ENCODE peak calls at places on chromosome 3, in six cellular contexts. R is ovary, S is coronary artery, Q is dorsolateral prefrontal cortex, L is body of pancreas, K is kidney. Z is an unnamed sample.

GRCh38 chr3:13107661-13108060 is 34.4 kb upstream of the IQSEC1 start:
- DNase-seq in R (no peak), S (peak), Q (no peak), L (no peak), K (peak), Z (peak)

GRCh38 chr3:150521458-150521857 is 24.8 kb downstream of the SERP1 start:
- DNase-seq in R (no peak), S (no peak), Q (no peak), L (no peak), K (no peak), Z (no peak)

GRCh38 chr3:15903164-15903563 is 105.4 kb upstream of the ANKRD28 start:
- DNase-seq in R (peak), S (no peak), Q (peak), L (peak), K (no peak), Z (no peak)

GRCh38 chr3:18423401-18424212 is 1.5 kb downstream of the SATB1 start:
- DNase-seq in R (peak), S (no peak), Q (peak), L (peak), K (peak), Z (no peak)

GRCh38 chr3:24608701-24609387 is 114.2 kb upstream of the THRB start:
- DNase-seq in R (no peak), S (no peak), Q (no peak), L (no peak), K (no peak), Z (no peak)

GRCh38 chr3:143309622-143310190 is 190.1 kb downstream of the CHST2 start:
- DNase-seq in R (peak), S (no peak), Q (no peak), L (no peak), K (no peak), Z (no peak)

GRCh38 chr3:158771982-158772381 is 29.9 kb upstream of the MFSD1 start:
- DNase-seq in R (no peak), S (no peak), Q (no peak), L (no peak), K (no peak), Z (no peak)

GRCh38 chr3:195147649-195148121 is 123.3 kb downstream of the XXYLT1 start:
- DNase-seq in R (no peak), S (no peak), Q (no peak), L (peak), K (no peak), Z (no peak)

GRCh38 chr3:196012481-196012880 is 69.4 kb downstream of the TFRC start:
- DNase-seq in R (no peak), S (no peak), Q (no peak), L (no peak), K (no peak), Z (no peak)

GRCh38 chr3:52670621-52671521 is 14.8 kb downstream of the PBRM1 start:
- DNase-seq in R (peak), S (peak), Q (no peak), L (peak), K (no peak), Z (no peak)

GRCh38 chr3:193875601-193876321 is 260.2 kb upstream of the HES1 start:
- DNase-seq in R (no peak), S (no peak), Q (no peak), L (no peak), K (no peak), Z (no peak)

GRCh38 chr3:30645077-30645476 is 38.7 kb downstream of the TGFBR2 start:
- DNase-seq in R (no peak), S (no peak), Q (no peak), L (no peak), K (no peak), Z (no peak)

GRCh38 chr3:141246958-141247301 is 15.3 kb downstream of the PXYLP1 start:
- DNase-seq in R (no peak), S (no peak), Q (no peak), L (no peak), K (no peak), Z (no peak)

GRCh38 chr3:138935864-138936762 is 10.8 kb downstream of the FOXL2 start:
- DNase-seq in R (peak), S (no peak), Q (peak), L (peak), K (peak), Z (no peak)

GRCh38 chr3:5250467-5251195 is 63.1 kb downstream of the EDEM1 start:
- DNase-seq in R (no peak), S (no peak), Q (no peak), L (peak), K (no peak), Z (no peak)

GRCh38 chr3:193240850-193241706 is at the start of gene PLAAT1:
- DNase-seq in R (peak), S (no peak), Q (peak), L (peak), K (peak), Z (peak)

GRCh38 chr3:58720526-58720925 is 54.0 kb upstream of the FAM3D start:
- DNase-seq in R (no peak), S (no peak), Q (no peak), L (no peak), K (no peak), Z (no peak)

GRCh38 chr3:192212335-192212734 is 515.0 kb downstream of the FGF12 start:
- DNase-seq in R (no peak), S (no peak), Q (no peak), L (no peak), K (no peak), Z (no peak)
- TF ChIP-seq CTCF in R (no peak), S (no peak), Q (no peak), L (no peak), K (no peak), Z (peak)

GRCh38 chr3:171455603-171456550 is 4.3 kb downstream of the TNIK start:
- DNase-seq in R (no peak), S (no peak), Q (no peak), L (peak), K (no peak), Z (no peak)

GRCh38 chr3:171451915-171452707 is 8.1 kb downstream of the TNIK start:
- DNase-seq in R (no peak), S (no peak), Q (no peak), L (no peak), K (no peak), Z (no peak)

GRCh38 chr3:171456765-171457164 is 3.4 kb downstream of the TNIK start:
- DNase-seq in R (no peak), S (no peak), Q (no peak), L (no peak), K (no peak), Z (no peak)

GRCh38 chr3:171454026-171454425 is 6.2 kb downstream of the TNIK start:
- DNase-seq in R (no peak), S (no peak), Q (no peak), L (no peak), K (no peak), Z (no peak)

DNA sequence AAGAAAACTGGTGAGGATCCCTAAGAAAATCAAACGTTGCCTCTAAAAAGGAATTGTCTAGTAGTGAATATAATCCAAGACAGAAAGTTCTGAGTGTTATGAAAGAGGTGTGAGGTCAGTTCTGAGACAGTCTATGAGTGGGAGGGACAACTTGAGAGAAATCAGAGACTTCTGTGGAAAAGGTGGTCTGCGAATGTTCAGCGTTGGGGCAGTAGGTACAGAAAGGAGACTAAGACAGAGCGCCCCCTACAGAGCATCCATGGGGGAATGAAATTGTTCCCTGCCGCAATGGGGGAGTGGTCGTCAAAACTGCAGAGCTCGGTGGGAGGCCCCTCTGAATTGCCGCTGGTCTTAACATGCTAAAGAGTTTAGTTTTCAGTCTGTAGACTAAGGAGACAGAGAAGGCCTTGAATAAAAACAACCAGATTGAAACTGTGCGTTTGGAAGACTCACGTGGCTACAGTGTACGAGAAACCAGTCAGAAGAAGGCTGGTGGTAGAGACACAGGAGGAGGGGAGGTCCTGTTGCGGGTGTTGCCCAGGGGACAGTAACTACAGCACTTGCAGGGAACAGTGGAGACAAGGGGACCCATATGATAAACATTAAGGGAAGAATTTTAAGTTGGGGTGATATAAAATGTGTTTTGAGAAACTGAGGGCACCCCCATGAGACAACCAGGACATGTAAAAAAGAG is 6.9 kb downstream of the TNIK start:
- DNase-seq in R (no peak), S (no peak), Q (no peak), L (no peak), K (no peak), Z (no peak)
- TF ChIP-seq CTCF in R (no peak), S (no peak), Q (peak), L (no peak), K (no peak), Z (peak)

GRCh38 chr3:40871411-40871810 is 327.9 kb upstream of the CTNNB1 start:
- DNase-seq in R (no peak), S (peak), Q (no peak), L (no peak), K (no peak), Z (no peak)

GRCh38 chr3:40867826-40868225 is 331.5 kb upstream of the CTNNB1 start:
- DNase-seq in R (no peak), S (peak), Q (no peak), L (no peak), K (no peak), Z (no peak)

GRCh38 chr3:40869013-40869412 is 330.3 kb upstream of the CTNNB1 start:
- DNase-seq in R (no peak), S (no peak), Q (no peak), L (no peak), K (no peak), Z (no peak)

GRCh38 chr3:40872562-40872961 is 326.7 kb upstream of the CTNNB1 start:
- DNase-seq in R (no peak), S (peak), Q (no peak), L (no peak), K (no peak), Z (no peak)

DNA sequence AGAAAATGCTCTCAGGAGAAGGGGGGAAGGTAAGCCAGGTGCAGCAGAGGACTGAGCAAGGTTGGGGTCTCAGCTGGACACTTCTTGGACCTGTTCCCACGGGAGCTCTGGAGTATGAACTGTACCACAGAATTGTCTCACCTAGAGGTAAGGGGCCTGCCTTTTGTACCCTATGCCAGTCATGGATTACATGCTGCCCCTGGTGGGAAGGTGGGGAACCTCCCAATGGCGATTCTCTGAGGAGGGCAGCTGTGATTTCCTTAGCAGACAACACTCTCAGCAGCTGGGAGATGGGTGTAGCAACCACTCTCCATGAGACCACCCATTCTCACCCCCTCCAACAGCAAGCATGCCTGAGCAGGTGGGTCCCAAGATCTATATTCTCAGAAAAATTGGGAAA is 329.4 kb upstream of the CTNNB1 start:
- DNase-seq in R (no peak), S (peak), Q (no peak), L (no peak), K (no peak), Z (no peak)
- TF ChIP-seq CTCF in R (no peak), S (no peak), Q (no peak), L (no peak), K (no peak), Z (peak)

DNA sequence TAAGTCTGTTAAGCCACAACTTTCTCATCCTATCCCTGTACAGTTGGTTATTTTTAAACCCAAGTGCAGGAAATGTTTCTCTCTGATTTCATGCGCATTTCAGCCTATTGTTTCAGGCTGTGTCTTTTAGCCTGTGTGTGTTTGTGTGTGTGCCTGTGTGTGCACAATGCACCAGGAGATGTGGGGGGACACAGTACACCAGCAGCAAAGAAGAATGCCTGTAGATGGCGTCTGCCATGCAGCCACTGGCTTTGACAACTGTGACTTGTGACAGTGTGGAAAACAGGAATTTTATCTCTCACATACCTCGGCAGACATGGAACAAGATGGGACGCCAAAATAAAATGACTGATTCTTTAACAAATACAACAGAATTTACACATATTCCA is 43.6 kb upstream of the PLXNA1 start:
- DNase-seq in R (no peak), S (no peak), Q (no peak), L (no peak), K (no peak), Z (no peak)
- TF ChIP-seq CTCF in R (no peak), S (no peak), Q (peak), L (no peak), K (peak), Z (peak)

DNA sequence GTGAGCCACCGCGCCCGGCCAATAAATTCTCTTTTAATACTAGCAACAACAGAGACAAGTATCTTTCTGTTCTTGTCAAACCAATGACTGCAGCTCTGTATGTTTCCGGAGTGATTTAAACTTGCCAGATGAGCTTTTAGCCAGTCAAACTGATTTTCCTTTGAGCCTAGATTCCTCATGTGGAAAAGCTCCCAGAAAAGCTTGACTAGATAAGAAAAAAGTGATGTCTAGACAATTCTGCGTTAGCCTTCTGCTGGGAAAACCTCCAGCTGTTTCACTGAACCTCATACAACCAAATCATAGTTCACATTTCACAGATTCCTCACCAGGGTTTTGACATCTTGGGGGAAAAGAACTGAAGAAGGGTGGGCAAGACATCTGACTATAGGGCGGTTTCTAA is 78.6 kb downstream of the MAGI1 start:
- DNase-seq in R (no peak), S (no peak), Q (no peak), L (no peak), K (no peak), Z (no peak)
- TF ChIP-seq CTCF in R (no peak), S (no peak), Q (no peak), L (no peak), K (no peak), Z (no peak)

DNA sequence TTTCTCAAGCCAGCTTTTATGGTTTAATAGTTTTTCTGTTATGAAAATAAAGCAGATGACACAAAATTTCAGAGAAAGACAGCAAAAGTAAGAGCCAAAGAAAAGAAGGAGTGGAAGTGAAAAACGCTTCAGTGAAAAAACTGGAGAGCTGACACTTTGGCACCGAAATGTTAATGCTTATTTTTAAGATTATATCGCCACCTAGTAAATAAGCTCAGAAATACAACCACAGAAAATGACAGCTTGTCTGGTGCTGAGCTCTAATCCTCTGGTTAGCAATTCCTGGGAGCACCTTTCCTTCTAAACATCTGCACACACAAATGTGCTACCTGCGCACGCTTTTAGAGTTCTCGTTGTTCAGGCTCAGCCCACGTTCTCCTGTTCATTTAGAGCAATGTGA is 101.7 kb downstream of the ZPLD1 start:
- DNase-seq in R (no peak), S (no peak), Q (no peak), L (peak), K (no peak), Z (no peak)
- TF ChIP-seq CTCF in R (peak), S (no peak), Q (peak), L (peak), K (peak), Z (peak)

DNA sequence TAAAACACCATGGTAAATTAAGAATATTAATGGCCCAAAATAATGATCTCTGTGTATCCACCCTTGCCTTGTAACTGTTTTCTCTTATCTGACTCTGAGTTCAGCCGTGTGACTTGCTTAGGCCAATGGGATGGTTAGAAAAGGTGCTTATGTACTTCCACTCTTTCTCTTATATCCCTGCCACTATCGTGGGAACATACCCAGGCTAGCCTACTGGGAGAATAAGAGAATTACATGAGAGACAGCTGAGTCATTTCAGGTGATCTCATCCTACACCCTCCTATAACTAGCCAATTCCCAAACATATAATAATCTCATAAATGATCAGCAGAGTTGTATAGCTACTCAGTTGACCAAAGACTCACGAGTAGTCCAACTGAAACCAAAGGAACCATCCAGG is 98.3 kb upstream of the ABI3BP start:
- DNase-seq in R (no peak), S (no peak), Q (no peak), L (no peak), K (no peak), Z (no peak)
- TF ChIP-seq CTCF in R (no peak), S (no peak), Q (no peak), L (no peak), K (no peak), Z (no peak)